ENCODE peak calls at places on chromosomes 7 and 10, in four cellular contexts. U is activated CD4-positive, alpha-beta T cell treated with anti-CD3 and anti-CD28 coated beads, Interleukin-2, amount 50 U/mL, for 1 hour; J is NCI-H460; A is stimulated activated CD8-positive, alpha-beta memory T cell treated with anti-CD3 and anti-CD28 coated beads, Interleukin-15, amount 100 ng/mL, for 1 hour. O is an unnamed sample.

GRCh38 chr10:101321073-101321472 is 32.9 kb upstream of the BTRC start:
- DNase-seq in J (no peak), A (no peak), U (no peak), O (no peak)

GRCh38 chr7:158695726-158696452 is 8.7 kb downstream of the NCAPG2 start:
- DNase-seq in U (peak), J (peak), A (peak), O (no peak)

GRCh38 chr10:131997366-131998049 is 15.8 kb upstream of the BNIP3 start:
- DNase-seq in J (peak), U (no peak), A (no peak), O (no peak)

GRCh38 chr7:40586197-40586596 is 451.4 kb downstream of the SUGCT start:
- DNase-seq in A (no peak), J (no peak), U (no peak), O (no peak)

GRCh38 chr7:116399808-116400207 is 99.7 kb upstream of the CAV2 start:
- DNase-seq in J (no peak), U (no peak), A (no peak), O (no peak)

GRCh38 chr7:2527505-2528464 is 8.2 kb downstream of the LFNG start:
- DNase-seq in J (no peak), A (no peak), U (peak), O (no peak)

GRCh38 chr10:103790580-103790979 is 64.8 kb downstream of the SH3PXD2A start:
- DNase-seq in J (no peak), A (no peak), U (no peak), O (no peak)

GRCh38 chr7:93115796-93116195 is 2.0 kb downstream of the SAMD9 start:
- DNase-seq in A (no peak), U (no peak), J (peak), O (no peak)

GRCh38 chr7:2024227-2024918 is 208.4 kb downstream of the MAD1L1 start:
- DNase-seq in J (no peak), U (no peak), A (no peak), O (no peak)

GRCh38 chr10:124624875-124625274 is 119.3 kb downstream of the FAM53B start:
- DNase-seq in U (no peak), J (no peak), A (no peak), O (no peak)

GRCh38 chr7:140631006-140631405 is 9.6 kb downstream of the DENND2A start:
- DNase-seq in A (no peak), U (no peak), J (no peak), O (no peak)

GRCh38 chr7:83005410-83005809 is 157.3 kb downstream of the PCLO start:
- DNase-seq in A (no peak), U (no peak), J (no peak), O (no peak)

GRCh38 chr7:152931583-152931982 is 172.0 kb downstream of the ACTR3B start:
- DNase-seq in J (no peak), U (no peak), A (no peak), O (no peak)

GRCh38 chr7:151366872-151367207 is 25.2 kb downstream of the NUB1 start:
- DNase-seq in A (no peak), J (no peak), U (no peak), O (no peak)

GRCh38 chr7:155749578-155749977 is 62.7 kb downstream of the SHH start:
- DNase-seq in J (no peak), A (no peak), U (no peak), O (no peak)

GRCh38 chr7:157926107-157926506 is 589.3 kb downstream of the DNAJB6 start:
- DNase-seq in J (no peak), U (no peak), A (no peak), O (no peak)

GRCh38 chr10:86823565-86823964 is 67.1 kb downstream of the BMPR1A start:
- DNase-seq in J (no peak), A (no peak), U (no peak), O (no peak)

O was measured in NCI-H1048.